ENCODE peak calls at places on chromosomes 7 and 10, in eight cellular contexts. N, A, I, Z, J, M, U and Q are unnamed samples.

GRCh38 chr10:102175415-102175814 is 23.2 kb downstream of the NOLC1 start:
- DNase-seq in J (peak; percentile 58), M (no peak), Z (no peak), U (peak; percentile 85), N (no peak), I (no peak), A (no peak), Q (no peak)

GRCh38 chr7:17069146-17069545 is 187.4 kb upstream of the AGR3 start:
- DNase-seq in M (no peak), J (no peak), Z (no peak), A (no peak), U (no peak), N (no peak), I (no peak), Q (no peak)

GRCh38 chr7:79495544-79496272 is 42.2 kb upstream of the MAGI2 start:
- DNase-seq in M (no peak), J (peak; percentile 77), I (no peak), Z (no peak), N (no peak), A (no peak), U (peak; percentile 89), Q (no peak)

GRCh38 chr7:151254316-151254715 is 5.8 kb upstream of the SMARCD3 start:
- DNase-seq in N (no peak), A (no peak), M (no peak), I (no peak), J (no peak), U (no peak), Z (no peak), Q (no peak)

GRCh38 chr7:12199363-12199762 is 11.7 kb upstream of the TMEM106B start:
- DNase-seq in I (no peak), A (peak; percentile 17), N (no peak), U (peak; percentile 14), J (peak; percentile 60), Z (no peak), M (no peak), Q (no peak)

GRCh38 chr7:36344618-36345017 is 45.0 kb upstream of the ANLN start:
- DNase-seq in U (no peak), M (no peak), Z (no peak), J (no peak), N (no peak), I (no peak), A (no peak), Q (no peak)

GRCh38 chr7:2725178-2726105 is 37.4 kb downstream of the AMZ1 start:
- DNase-seq in U (no peak), A (no peak), Z (no peak), I (no peak), N (no peak), M (no peak), J (no peak), Q (no peak)

GRCh38 chr10:4034907-4035581 is 250.0 kb upstream of the KLF6 start:
- DNase-seq in I (peak; percentile 17), M (no peak), Z (no peak), A (peak; percentile 43), U (peak; percentile 41), N (peak; percentile 12), J (peak; percentile 61), Q (no peak)

GRCh38 chr10:36172054-36172531 is 530.0 kb upstream of the FZD8 start:
- DNase-seq in I (no peak), U (peak; percentile 71), J (peak; percentile 88), N (no peak), M (no peak), Z (no peak), A (no peak), Q (no peak)